ENCODE peak calls at places on chromosomes 16 and 17, in nine cellular contexts. R is IMR-90, K is dorsolateral prefrontal cortex, X is HTR-8/SVneo, D is fibroblast of mammary gland, M is HAP-1, T is uterus, J is ovary, U is GM19239. F is an unnamed sample.

GRCh38 chr17:83078378-83079339 is 750 bp upstream of the METRNL start:
- DNase-seq in K (no peak), D (no peak), J (peak; percentile 48), M (no peak), T (no peak), R (no peak), X (no peak), U (no peak), F (no peak)

GRCh38 chr17:36877774-36878173 is 59.5 kb upstream of the LHX1 start:
- DNase-seq in T (no peak), R (peak; percentile 11), K (no peak), J (no peak), D (peak; percentile 72), X (no peak), M (no peak), U (no peak), F (no peak)

GRCh38 chr17:55303701-55304145 is 39.0 kb downstream of the HLF start:
- DNase-seq in D (peak; percentile 12), M (no peak), J (no peak), X (no peak), R (peak; percentile 13), K (no peak), U (no peak), T (no peak), F (no peak)

GRCh38 chr16:8996891-8997290 is 33.2 kb upstream of the USP7 start:
- DNase-seq in U (no peak), J (no peak), R (no peak), T (no peak), D (no peak), M (no peak), X (no peak), K (no peak), F (no peak)

GRCh38 chr16:10868562-10869469 is 8.2 kb upstream of the CIITA start:
- DNase-seq in K (no peak), T (peak; percentile 34), U (peak; percentile 41), M (no peak), J (no peak), D (no peak), R (no peak), X (no peak), F (no peak)

GRCh38 chr16:73068546-73069401 is 20.8 kb upstream of the ZFHX3 start:
- DNase-seq in M (no peak), K (no peak), X (peak; percentile 83), T (peak; percentile 64), J (no peak), U (no peak), D (peak; percentile 93), R (peak; percentile 99), F (peak; percentile 94)

GRCh38 chr16:82313754-82314153 is 143.7 kb upstream of the MPHOSPH6 start:
- DNase-seq in X (no peak), T (no peak), D (no peak), U (no peak), R (no peak), K (no peak), J (no peak), M (no peak), F (no peak)

GRCh38 chr17:45333702-45334092 is 16.9 kb upstream of the MAP3K14 start:
- DNase-seq in M (no peak), X (no peak), U (no peak), J (peak; percentile 11), D (no peak), K (no peak), R (no peak), T (peak; percentile 7), F (no peak)

GRCh38 chr17:12665263-12666210 is at the start of gene MYOCD:
- DNase-seq in K (no peak), J (peak; percentile 42), D (no peak), M (peak; percentile 18), X (peak; percentile 28), U (no peak), T (peak; percentile 56), R (peak; percentile 71), F (peak; percentile 18)

GRCh38 chr17:64320613-64321553 is 57.8 kb upstream of the TEX2 start:
- DNase-seq in J (peak; percentile 85), K (peak; percentile 57), M (peak; percentile 81), U (peak; percentile 65), D (peak; percentile 87), T (peak; percentile 75), X (peak; percentile 93), R (peak; percentile 65), F (peak; percentile 30)

GRCh38 chr16:29820730-29821662 is 734 bp downstream of the MVP start:
- DNase-seq in D (no peak), J (peak; percentile 74), K (no peak), X (no peak), T (peak; percentile 63), R (no peak), U (peak; percentile 52), M (no peak), F (no peak)

GRCh38 chr16:66511615-66512500 is 38.1 kb downstream of the TK2 start:
- DNase-seq in J (peak; percentile 67), K (no peak), T (peak; percentile 49), X (peak; percentile 56), U (no peak), D (peak; percentile 84), M (no peak), R (peak; percentile 72), F (peak; percentile 37)

GRCh38 chr16:63302841-63303240 is 1266.6 kb upstream of the CDH8 start:
- DNase-seq in D (no peak), J (no peak), K (no peak), X (no peak), R (no peak), T (no peak), U (no peak), M (no peak), F (no peak)

GRCh38 chr17:45307290-45308015 is 9.4 kb downstream of the MAP3K14 start:
- DNase-seq in U (no peak), K (no peak), T (peak; percentile 71), D (peak; percentile 95), R (peak; percentile 90), M (no peak), J (peak; percentile 72), X (no peak), F (peak; percentile 53)

GRCh38 chr17:4623249-4623648 is 18.2 kb downstream of the ALOX15 start:
- DNase-seq in D (peak; percentile 61), U (no peak), M (no peak), J (no peak), X (no peak), T (no peak), R (peak; percentile 71), K (no peak), F (no peak)

GRCh38 chr17:70604854-70605253 is 435.5 kb downstream of the KCNJ2 start:
- DNase-seq in U (no peak), X (no peak), R (no peak), T (no peak), J (no peak), M (no peak), K (no peak), D (no peak), F (no peak)

GRCh38 chr17:29867643-29868181 is 62.3 kb downstream of the SSH2 start:
- DNase-seq in R (no peak), J (no peak), M (no peak), T (no peak), K (no peak), X (no peak), D (peak; percentile 18), U (no peak), F (no peak)

GRCh38 chr17:6163632-6164319 is 93.6 kb downstream of the WSCD1 start:
- DNase-seq in U (no peak), K (no peak), J (no peak), R (no peak), M (no peak), D (peak; percentile 32), T (no peak), X (no peak), F (no peak)

GRCh38 chr16:50596762-50597450 is 48.7 kb downstream of the NKD1 start:
- DNase-seq in M (no peak), J (no peak), D (no peak), U (no peak), X (no peak), T (no peak), R (no peak), K (no peak), F (no peak)

GRCh38 chr17:2058521-2059124 is 3.7 kb downstream of the HIC1 start:
- DNase-seq in X (no peak), J (peak; percentile 84), K (no peak), D (peak; percentile 86), U (peak; percentile 84), R (peak; percentile 76), T (peak; percentile 75), M (no peak), F (no peak)

GRCh38 chr16:23318639-23319038 is 16.5 kb downstream of the SCNN1B start:
- DNase-seq in T (no peak), R (no peak), M (no peak), K (no peak), U (no peak), X (no peak), D (no peak), J (no peak), F (no peak)

GRCh38 chr16:77057161-77057736 is 133.7 kb upstream of the MON1B start:
- DNase-seq in X (no peak), U (no peak), K (no peak), T (no peak), D (no peak), R (no peak), J (no peak), M (no peak), F (no peak)

GRCh38 chr17:44651228-44651627 is 5.0 kb upstream of the MEIOC start:
- DNase-seq in R (no peak), U (no peak), K (no peak), M (no peak), T (no peak), X (no peak), D (no peak), J (no peak), F (no peak)

GRCh38 chr17:59254742-59255141 is 34.4 kb downstream of the GDPD1 start:
- DNase-seq in D (no peak), U (no peak), K (no peak), R (no peak), X (no peak), J (no peak), M (no peak), T (no peak), F (no peak)

GRCh38 chr16:58027341-58028167 is 2.0 kb downstream of the MMP15 start:
- DNase-seq in D (no peak), M (peak; percentile 38), J (no peak), T (no peak), X (peak; percentile 72), R (no peak), K (no peak), U (no peak), F (no peak)

GRCh38 chr16:81511371-81511770 is 66.8 kb downstream of the CMIP start:
- DNase-seq in D (peak; percentile 37), U (no peak), J (no peak), K (no peak), R (peak; percentile 89), T (no peak), X (no peak), M (no peak), F (peak; percentile 38)

GRCh38 chr17:79020631-79021301 is 3.2 kb upstream of the C1QTNF1 start:
- DNase-seq in K (no peak), R (no peak), M (no peak), J (peak; percentile 9), X (no peak), U (no peak), D (no peak), T (no peak), F (no peak)

GRCh38 chr16:68085259-68086071 is at the start of gene NFATC3:
- DNase-seq in K (peak; percentile 95), J (peak; percentile 99), U (peak; percentile 88), R (peak; percentile 94), X (peak; percentile 96), T (peak; percentile 99), M (peak; percentile 21), D (peak; percentile 92), F (peak; percentile 88)

GRCh38 chr17:56558088-56558487 is 35.4 kb upstream of the NOG start:
- DNase-seq in R (no peak), K (no peak), M (no peak), U (no peak), T (no peak), D (no peak), J (no peak), X (no peak), F (no peak)

GRCh38 chr17:76492989-76493501 is 8.2 kb downstream of the RHBDF2 start:
- DNase-seq in R (peak; percentile 93), D (peak; percentile 63), U (peak; percentile 50), J (peak; percentile 55), K (no peak), X (peak; percentile 69), M (no peak), T (peak; percentile 41), F (peak; percentile 68)

GRCh38 chr16:727291-727977 is 528 bp downstream of the HAGHL start:
- DNase-seq in T (no peak), K (no peak), M (no peak), J (no peak), R (no peak), X (no peak), U (no peak), D (no peak), F (no peak)

F was measured in AG04450.